ENCODE peak calls at places on chromosomes 12 and 14, in nine cellular contexts. One of them, this sample, is unnamed.

GRCh38 chr12:11901687-11902524 is 168.8 kb upstream of the BCL2L14 start:
- DNase-seq in mucosa of descending colon: no peak
- DNase-seq in mammary epithelial cell: no peak
- DNase-seq in DMS53: no peak
- DNase-seq in progenitor cell of endocrine pancreas: no peak
- DNase-seq in heart right ventricle: no peak
- DNase-seq in RPMI7951: no peak
- DNase-seq in KBM-7: no peak
- DNase-seq in esophagus squamous epithelium: no peak
- DNase-seq in this sample: no peak

GRCh38 chr12:13165578-13166120 is 30.9 kb upstream of the EMP1 start:
- DNase-seq in mammary epithelial cell: peak
- DNase-seq in KBM-7: peak
- DNase-seq in mucosa of descending colon: peak
- DNase-seq in progenitor cell of endocrine pancreas: no peak
- DNase-seq in esophagus squamous epithelium: no peak
- DNase-seq in DMS53: peak
- DNase-seq in heart right ventricle: peak
- DNase-seq in RPMI7951: peak
- DNase-seq in this sample: no peak

GRCh38 chr12:3752096-3752709 is 706 bp downstream of the CRACR2A start:
- DNase-seq in mammary epithelial cell: no peak
- DNase-seq in esophagus squamous epithelium: no peak
- DNase-seq in mucosa of descending colon: peak
- DNase-seq in RPMI7951: peak
- DNase-seq in KBM-7: peak
- DNase-seq in progenitor cell of endocrine pancreas: no peak
- DNase-seq in heart right ventricle: peak
- DNase-seq in DMS53: peak
- DNase-seq in this sample: no peak

GRCh38 chr14:77616133-77616453 is 344 bp downstream of the SPTLC2 start:
- DNase-seq in progenitor cell of endocrine pancreas: no peak
- DNase-seq in heart right ventricle: no peak
- DNase-seq in KBM-7: no peak
- DNase-seq in RPMI7951: peak
- DNase-seq in mucosa of descending colon: no peak
- DNase-seq in esophagus squamous epithelium: no peak
- DNase-seq in mammary epithelial cell: no peak
- DNase-seq in DMS53: no peak
- DNase-seq in this sample: no peak

GRCh38 chr12:14505626-14506596 is 61.8 kb downstream of the PLBD1 start:
- DNase-seq in mucosa of descending colon: no peak
- DNase-seq in mammary epithelial cell: no peak
- DNase-seq in RPMI7951: no peak
- DNase-seq in KBM-7: peak
- DNase-seq in esophagus squamous epithelium: no peak
- DNase-seq in DMS53: no peak
- DNase-seq in heart right ventricle: no peak
- DNase-seq in progenitor cell of endocrine pancreas: no peak
- DNase-seq in this sample: no peak

GRCh38 chr12:54941659-54942058 is 42.9 kb downstream of the TESPA1 start:
- DNase-seq in progenitor cell of endocrine pancreas: no peak
- DNase-seq in heart right ventricle: no peak
- DNase-seq in esophagus squamous epithelium: no peak
- DNase-seq in mucosa of descending colon: no peak
- DNase-seq in KBM-7: no peak
- DNase-seq in DMS53: no peak
- DNase-seq in RPMI7951: no peak
- DNase-seq in mammary epithelial cell: no peak
- DNase-seq in this sample: no peak

GRCh38 chr14:78405071-78405856 is 235.1 kb downstream of the NRXN3 start:
- DNase-seq in RPMI7951: no peak
- DNase-seq in mucosa of descending colon: no peak
- DNase-seq in KBM-7: no peak
- DNase-seq in heart right ventricle: no peak
- DNase-seq in DMS53: no peak
- DNase-seq in esophagus squamous epithelium: no peak
- DNase-seq in mammary epithelial cell: no peak
- DNase-seq in progenitor cell of endocrine pancreas: no peak
- DNase-seq in this sample: no peak

GRCh38 chr14:87233266-87233665 is 759.7 kb downstream of the GALC start:
- DNase-seq in mammary epithelial cell: peak
- DNase-seq in KBM-7: no peak
- DNase-seq in heart right ventricle: no peak
- DNase-seq in DMS53: peak
- DNase-seq in progenitor cell of endocrine pancreas: no peak
- DNase-seq in esophagus squamous epithelium: no peak
- DNase-seq in RPMI7951: no peak
- DNase-seq in mucosa of descending colon: no peak
- DNase-seq in this sample: no peak

GRCh38 chr12:10968765-10969456 is 17.8 kb downstream of the TAS2R50 start:
- DNase-seq in mucosa of descending colon: no peak
- DNase-seq in progenitor cell of endocrine pancreas: no peak
- DNase-seq in esophagus squamous epithelium: no peak
- DNase-seq in RPMI7951: peak
- DNase-seq in KBM-7: no peak
- DNase-seq in mammary epithelial cell: peak
- DNase-seq in heart right ventricle: peak
- DNase-seq in DMS53: no peak
- DNase-seq in this sample: no peak

GRCh38 chr14:73887704-73888459 is 1.2 kb downstream of the ZNF410 start:
- DNase-seq in heart right ventricle: no peak
- DNase-seq in RPMI7951: no peak
- DNase-seq in progenitor cell of endocrine pancreas: no peak
- DNase-seq in mammary epithelial cell: no peak
- DNase-seq in mucosa of descending colon: no peak
- DNase-seq in DMS53: peak
- DNase-seq in KBM-7: peak
- DNase-seq in esophagus squamous epithelium: no peak
- DNase-seq in this sample: no peak

GRCh38 chr12:114384746-114385145 is 21.2 kb downstream of the TBX5 start:
- DNase-seq in progenitor cell of endocrine pancreas: no peak
- DNase-seq in esophagus squamous epithelium: no peak
- DNase-seq in mammary epithelial cell: no peak
- DNase-seq in DMS53: no peak
- DNase-seq in RPMI7951: no peak
- DNase-seq in heart right ventricle: no peak
- DNase-seq in KBM-7: no peak
- DNase-seq in mucosa of descending colon: no peak
- DNase-seq in this sample: no peak

GRCh38 chr14:94936901-94937321 is 167.0 kb upstream of the GSC start:
- DNase-seq in mammary epithelial cell: no peak
- DNase-seq in mucosa of descending colon: no peak
- DNase-seq in RPMI7951: no peak
- DNase-seq in heart right ventricle: peak
- DNase-seq in DMS53: no peak
- DNase-seq in progenitor cell of endocrine pancreas: no peak
- DNase-seq in KBM-7: no peak
- DNase-seq in esophagus squamous epithelium: no peak
- DNase-seq in this sample: no peak

GRCh38 chr14:104552738-104553125 is 26.8 kb upstream of the C14orf180 start:
- DNase-seq in mammary epithelial cell: no peak
- DNase-seq in progenitor cell of endocrine pancreas: no peak
- DNase-seq in DMS53: no peak
- DNase-seq in RPMI7951: no peak
- DNase-seq in esophagus squamous epithelium: no peak
- DNase-seq in heart right ventricle: no peak
- DNase-seq in mucosa of descending colon: no peak
- DNase-seq in KBM-7: no peak
- DNase-seq in this sample: no peak

GRCh38 chr14:68518910-68519686 is 273.8 kb downstream of the ZFP36L1 start:
- DNase-seq in RPMI7951: peak
- DNase-seq in progenitor cell of endocrine pancreas: no peak
- DNase-seq in mucosa of descending colon: peak
- DNase-seq in DMS53: no peak
- DNase-seq in mammary epithelial cell: peak
- DNase-seq in heart right ventricle: no peak
- DNase-seq in esophagus squamous epithelium: no peak
- DNase-seq in KBM-7: no peak
- DNase-seq in this sample: no peak

GRCh38 chr12:57151741-57152407 is 4.5 kb upstream of the LRP1-AS start:
- DNase-seq in DMS53: no peak
- DNase-seq in mammary epithelial cell: peak
- DNase-seq in progenitor cell of endocrine pancreas: no peak
- DNase-seq in KBM-7: no peak
- DNase-seq in RPMI7951: peak
- DNase-seq in esophagus squamous epithelium: no peak
- DNase-seq in heart right ventricle: peak
- DNase-seq in mucosa of descending colon: no peak
- DNase-seq in this sample: no peak

GRCh38 chr12:47305464-47305863 is 225.7 kb upstream of the AMIGO2 start:
- DNase-seq in RPMI7951: no peak
- DNase-seq in KBM-7: no peak
- DNase-seq in progenitor cell of endocrine pancreas: no peak
- DNase-seq in esophagus squamous epithelium: no peak
- DNase-seq in mucosa of descending colon: no peak
- DNase-seq in heart right ventricle: no peak
- DNase-seq in DMS53: no peak
- DNase-seq in mammary epithelial cell: no peak
- DNase-seq in this sample: no peak

GRCh38 chr12:9072481-9073038 is 43.2 kb downstream of the A2M start:
- DNase-seq in KBM-7: no peak
- DNase-seq in mucosa of descending colon: no peak
- DNase-seq in esophagus squamous epithelium: no peak
- DNase-seq in RPMI7951: no peak
- DNase-seq in DMS53: no peak
- DNase-seq in mammary epithelial cell: no peak
- DNase-seq in progenitor cell of endocrine pancreas: no peak
- DNase-seq in heart right ventricle: no peak
- DNase-seq in this sample: no peak

GRCh38 chr12:129696405-129696804 is 207.4 kb downstream of the TMEM132D start:
- DNase-seq in mucosa of descending colon: no peak
- DNase-seq in DMS53: no peak
- DNase-seq in heart right ventricle: no peak
- DNase-seq in RPMI7951: no peak
- DNase-seq in mammary epithelial cell: no peak
- DNase-seq in progenitor cell of endocrine pancreas: no peak
- DNase-seq in KBM-7: no peak
- DNase-seq in esophagus squamous epithelium: no peak
- DNase-seq in this sample: no peak

GRCh38 chr14:68676511-68676943 is 116.3 kb downstream of the ZFP36L1 start:
- DNase-seq in mucosa of descending colon: no peak
- DNase-seq in esophagus squamous epithelium: no peak
- DNase-seq in DMS53: no peak
- DNase-seq in RPMI7951: no peak
- DNase-seq in mammary epithelial cell: peak
- DNase-seq in KBM-7: no peak
- DNase-seq in progenitor cell of endocrine pancreas: no peak
- DNase-seq in heart right ventricle: no peak
- DNase-seq in this sample: no peak

GRCh38 chr12:123118397-123118945 is 32.4 kb downstream of the PITPNM2 start:
- DNase-seq in DMS53: peak
- DNase-seq in RPMI7951: no peak
- DNase-seq in mammary epithelial cell: no peak
- DNase-seq in progenitor cell of endocrine pancreas: no peak
- DNase-seq in esophagus squamous epithelium: no peak
- DNase-seq in heart right ventricle: no peak
- DNase-seq in mucosa of descending colon: peak
- DNase-seq in KBM-7: no peak
- DNase-seq in this sample: no peak

GRCh38 chr14:45940318-45940717 is 687.3 kb upstream of the MIS18BP1 start:
- DNase-seq in DMS53: peak
- DNase-seq in RPMI7951: no peak
- DNase-seq in heart right ventricle: no peak
- DNase-seq in esophagus squamous epithelium: no peak
- DNase-seq in mucosa of descending colon: no peak
- DNase-seq in mammary epithelial cell: no peak
- DNase-seq in progenitor cell of endocrine pancreas: no peak
- DNase-seq in KBM-7: no peak
- DNase-seq in this sample: no peak

GRCh38 chr12:3634348-3634747 is 118.6 kb downstream of the CRACR2A start:
- DNase-seq in DMS53: no peak
- DNase-seq in mucosa of descending colon: no peak
- DNase-seq in progenitor cell of endocrine pancreas: no peak
- DNase-seq in mammary epithelial cell: no peak
- DNase-seq in heart right ventricle: no peak
- DNase-seq in esophagus squamous epithelium: no peak
- DNase-seq in KBM-7: no peak
- DNase-seq in RPMI7951: no peak
- DNase-seq in this sample: no peak

GRCh38 chr14:106459971-106460730 is 933.8 kb downstream of the TMEM121 start:
- DNase-seq in RPMI7951: peak
- DNase-seq in progenitor cell of endocrine pancreas: no peak
- DNase-seq in DMS53: peak
- DNase-seq in heart right ventricle: peak
- DNase-seq in mammary epithelial cell: no peak
- DNase-seq in esophagus squamous epithelium: no peak
- DNase-seq in mucosa of descending colon: no peak
- DNase-seq in KBM-7: peak
- DNase-seq in this sample: no peak

GRCh38 chr12:3317481-3317815 is 173.6 kb upstream of the PRMT8 start:
- DNase-seq in heart right ventricle: no peak
- DNase-seq in mucosa of descending colon: no peak
- DNase-seq in mammary epithelial cell: no peak
- DNase-seq in progenitor cell of endocrine pancreas: no peak
- DNase-seq in esophagus squamous epithelium: no peak
- DNase-seq in RPMI7951: no peak
- DNase-seq in KBM-7: no peak
- DNase-seq in DMS53: peak
- DNase-seq in this sample: no peak

GRCh38 chr12:25518512-25518911 is 34.6 kb downstream of the LMNTD1 start:
- DNase-seq in RPMI7951: peak
- DNase-seq in progenitor cell of endocrine pancreas: no peak
- DNase-seq in DMS53: peak
- DNase-seq in mammary epithelial cell: peak
- DNase-seq in KBM-7: no peak
- DNase-seq in mucosa of descending colon: no peak
- DNase-seq in heart right ventricle: no peak
- DNase-seq in esophagus squamous epithelium: no peak
- DNase-seq in this sample: no peak

GRCh38 chr12:112599871-112600270 is 181.1 kb downstream of the PTPN11 start:
- DNase-seq in mucosa of descending colon: no peak
- DNase-seq in RPMI7951: peak
- DNase-seq in KBM-7: no peak
- DNase-seq in heart right ventricle: no peak
- DNase-seq in mammary epithelial cell: peak
- DNase-seq in progenitor cell of endocrine pancreas: no peak
- DNase-seq in DMS53: no peak
- DNase-seq in esophagus squamous epithelium: no peak
- DNase-seq in this sample: no peak

This sample was measured in SIG-M5.